ENCODE peak calls at places on chromosomes 11 and 22, in five cellular contexts. H is stimulated activated effector memory CD8-positive, alpha-beta T cell treated with anti-CD3 and anti-CD28 coated beads, Interleukin-12 subunit alpha, Interleukin-12 subunit beta, amount 100 ng/mL, for 72 hours; S is T-helper 1 cell; V is ELF-1; J is CD8-positive, alpha-beta memory T cell. U is an unnamed sample.

GRCh38 chr11:2929511-2929879 is 275 bp upstream of the PHLDA2 start:
- DNase-seq in H (peak; percentile 73), S (peak; percentile 31), V (no peak), J (no peak), U (no peak)

GRCh38 chr11:79108851-79109250 is 332.0 kb downstream of the TENM4 start:
- DNase-seq in H (no peak), S (no peak), V (no peak), J (no peak), U (no peak)

GRCh38 chr11:134252539-134253188 is 488 bp downstream of the THYN1 start:
- DNase-seq in H (no peak), S (no peak), V (no peak), J (no peak), U (no peak)

GRCh38 chr11:13335319-13335718 is 57.7 kb downstream of the BMAL1 start:
- DNase-seq in H (peak; percentile 78), S (peak; percentile 63), V (peak; percentile 76), J (peak; percentile 59), U (peak; percentile 48)

GRCh38 chr11:64226507-64227051 is 505 bp downstream of the NUDT22 start:
- DNase-seq in H (peak; percentile 78), S (peak; percentile 78), V (no peak), J (peak; percentile 58), U (peak; percentile 49)

GRCh38 chr11:104151404-104152204 is 12.3 kb downstream of the PDGFD start:
- DNase-seq in H (no peak), S (no peak), V (no peak), J (no peak), U (no peak)

GRCh38 chr22:33188316-33188715 is 130.1 kb upstream of the SYN3 start:
- DNase-seq in H (no peak), S (no peak), V (no peak), J (no peak), U (no peak)

GRCh38 chr22:44382461-44383038 is 69.8 kb upstream of the SHISAL1 start:
- DNase-seq in H (no peak), S (no peak), V (no peak), J (no peak), U (no peak)

GRCh38 chr22:27846248-27846760 is 44.7 kb upstream of the MN1 start:
- DNase-seq in H (no peak), S (no peak), V (no peak), J (no peak), U (no peak)

GRCh38 chr11:114479331-114479730 is 40.1 kb downstream of the REXO2 start:
- DNase-seq in H (no peak), S (no peak), V (no peak), J (no peak), U (no peak)

GRCh38 chr11:69810289-69811118 is 8.7 kb downstream of the FGF3 start:
- DNase-seq in H (no peak), S (no peak), V (no peak), J (no peak), U (no peak)

GRCh38 chr22:40661661-40662060 is 17.6 kb upstream of the MCHR1 start:
- DNase-seq in H (no peak), S (no peak), V (no peak), J (no peak), U (no peak)

GRCh38 chr11:39365809-39366436 is 2093.5 kb downstream of the LRRC4C start:
- DNase-seq in H (no peak), S (no peak), V (no peak), J (no peak), U (no peak)

GRCh38 chr11:1777737-1778136 is 14.0 kb upstream of the CTSD start:
- DNase-seq in H (no peak), S (no peak), V (no peak), J (no peak), U (no peak)

GRCh38 chr11:69516526-69516925 is 35.1 kb downstream of the LINC01488 start:
- DNase-seq in H (no peak), S (no peak), V (no peak), J (no peak), U (no peak)

GRCh38 chr11:7905961-7906429 is 25.1 kb downstream of the OR10A6 start:
- DNase-seq in H (no peak), S (no peak), V (peak; percentile 92), J (no peak), U (no peak)

GRCh38 chr11:130737866-130738431 is 178.3 kb downstream of the SNX19 start:
- DNase-seq in H (no peak), S (no peak), V (no peak), J (no peak), U (no peak)

GRCh38 chr22:49606562-49606961 is 221.1 kb downstream of the BRD1 start:
- DNase-seq in H (no peak), S (no peak), V (no peak), J (no peak), U (no peak)

GRCh38 chr11:111734383-111735261 is 31.6 kb downstream of the PPP2R1B start:
- DNase-seq in H (no peak), S (no peak), V (no peak), J (no peak), U (no peak)

GRCh38 chr11:94602430-94603372 is 35.5 kb downstream of the PIWIL4 start:
- DNase-seq in H (peak; percentile 53), S (peak; percentile 43), V (peak; percentile 65), J (no peak), U (no peak)

GRCh38 chr11:115607621-115608191 is 103.5 kb upstream of the CADM1 start:
- DNase-seq in H (no peak), S (no peak), V (no peak), J (no peak), U (no peak)

GRCh38 chr22:28002181-28002700 is 83.2 kb upstream of the PITPNB start:
- DNase-seq in H (no peak), S (no peak), V (no peak), J (no peak), U (no peak)